ENCODE peak calls at places on chromosome 17, in four cellular contexts. D is anterior cingulate cortex, N is HEK293T, M is SW480. F is an unnamed sample.

GRCh38 chr17:71922439-71922838 is 198.4 kb upstream of the SOX9 start:
- DNase-seq in D (no peak), N (no peak), M (peak), F (peak)

GRCh38 chr17:4852504-4853075 is 19.4 kb downstream of the MINK1 start:
- DNase-seq in D (no peak), N (no peak), M (no peak), F (peak)

GRCh38 chr17:79315282-79316106 is 240.9 kb downstream of the ENGASE start:
- DNase-seq in D (no peak), N (no peak), M (no peak), F (no peak)

GRCh38 chr17:36901506-36901905 is 35.8 kb upstream of the LHX1 start:
- DNase-seq in D (no peak), N (no peak), M (peak), F (peak)

GRCh38 chr17:8393470-8394231 is 4.0 kb downstream of the RNF222 start:
- DNase-seq in D (no peak), N (no peak), M (no peak), F (peak)

GRCh38 chr17:80804466-80804865 is 187.2 kb upstream of the CHMP6 start:
- DNase-seq in D (no peak), N (no peak), M (no peak), F (no peak)

GRCh38 chr17:47895254-47895855 is 681 bp upstream of the SP2 start:
- DNase-seq in D (no peak), N (no peak), M (peak), F (peak)

GRCh38 chr17:56939869-56940484 is 20.9 kb downstream of the COIL start:
- DNase-seq in D (no peak), N (peak), M (peak), F (peak)

GRCh38 chr17:39194089-39194984 is 3.1 kb downstream of the CACNB1 start:
- DNase-seq in D (peak), N (peak), M (no peak), F (no peak)

GRCh38 chr17:28975031-28975430 is 23.7 kb upstream of the PHF12 start:
- DNase-seq in D (no peak), N (no peak), M (no peak), F (no peak)

GRCh38 chr17:83103200-83103937 is 24.0 kb downstream of the METRNL start:
- DNase-seq in D (no peak), N (peak), M (peak), F (peak)

GRCh38 chr17:70521821-70522256 is 352.5 kb downstream of the KCNJ2 start:
- DNase-seq in D (no peak), N (no peak), M (no peak), F (no peak)

GRCh38 chr17:42709561-42709960 is 27.2 kb downstream of the CNTNAP1 start:
- DNase-seq in D (no peak), N (no peak), M (no peak), F (no peak)

F was measured in DMS53.